ENCODE peak calls at places on chromosomes 11 and 22, in four cellular contexts. K is IMR-90, H is H9, S is H1. V is an unnamed sample.

GRCh38 chr11:123558536-123559315 is 95.7 kb downstream of the SCN3B start:
- DNase-seq in K (no peak), H (no peak), S (no peak), V (no peak)

GRCh38 chr11:107018902-107019493 is 722 bp upstream of the GUCY1A2 start:
- DNase-seq in K (peak), H (peak), S (no peak), V (peak)

GRCh38 chr22:31730344-31730711 is 19.6 kb downstream of the PRR14L start:
- DNase-seq in K (no peak), H (no peak), S (no peak), V (peak)

GRCh38 chr22:27507935-27508504 is 293.5 kb downstream of the MN1 start:
- DNase-seq in K (peak), H (no peak), S (no peak), V (no peak)

GRCh38 chr22:36757608-36758220 is 18.2 kb downstream of the IFT27 start:
- DNase-seq in K (peak), H (peak), S (peak), V (peak)

GRCh38 chr11:126375726-126376125 is 20.2 kb downstream of the ST3GAL4 start:
- DNase-seq in K (peak), H (no peak), S (no peak), V (no peak)

GRCh38 chr11:2384723-2385041 is 7.6 kb downstream of the CD81 start:
- DNase-seq in K (no peak), H (no peak), S (no peak), V (no peak)

GRCh38 chr11:69442012-69442806 is 39.3 kb upstream of the LINC01488 start:
- DNase-seq in K (no peak), H (no peak), S (no peak), V (peak)

GRCh38 chr22:24115247-24116207 is 65.8 kb upstream of the SUSD2 start:
- DNase-seq in K (no peak), H (no peak), S (no peak), V (no peak)

GRCh38 chr11:125995313-125995712 is 49.5 kb downstream of the VSIG10L2 start:
- DNase-seq in K (no peak), H (no peak), S (no peak), V (no peak)

GRCh38 chr22:37182949-37183245 is 5.2 kb downstream of the C1QTNF6 start:
- DNase-seq in K (no peak), H (no peak), S (no peak), V (no peak)

GRCh38 chr22:40156001-40156516 is 21.7 kb upstream of the TNRC6B start:
- DNase-seq in K (peak), H (peak), S (peak), V (peak)

GRCh38 chr11:32658639-32659406 is 75.2 kb downstream of the EIF3M start:
- DNase-seq in K (peak), H (no peak), S (no peak), V (no peak)

GRCh38 chr22:23831261-23831660 is 7.5 kb downstream of the DERL3 start:
- DNase-seq in K (no peak), H (no peak), S (no peak), V (no peak)

GRCh38 chr11:26947379-26947844 is 46.5 kb upstream of the FIBIN start:
- DNase-seq in K (peak), H (no peak), S (no peak), V (no peak)

GRCh38 chr22:24961217-24961844 is 8.8 kb downstream of the KIAA1671 start:
- DNase-seq in K (no peak), H (no peak), S (no peak), V (no peak)

GRCh38 chr22:37157516-37158289 is 8.0 kb upstream of the IL2RB start:
- DNase-seq in K (peak), H (no peak), S (no peak), V (peak)

GRCh38 chr11:130873766-130874165 is 42.5 kb downstream of the SNX19 start:
- DNase-seq in K (peak), H (no peak), S (no peak), V (peak)

GRCh38 chr11:68890490-68891231 is 13.0 kb downstream of the MRPL21 start:
- DNase-seq in K (peak), H (no peak), S (no peak), V (no peak)

GRCh38 chr22:23894710-23895598 is 771 bp downstream of the MIF start:
- DNase-seq in K (peak), H (peak), S (no peak), V (peak)

GRCh38 chr11:49208006-49208721 is at the start of gene FOLH1:
- DNase-seq in K (no peak), H (peak), S (no peak), V (peak)

GRCh38 chr11:7656704-7657103 is 16.6 kb downstream of the CYB5R2 start:
- DNase-seq in K (no peak), H (no peak), S (no peak), V (no peak)

GRCh38 chr22:49969751-49970527 is 9.4 kb downstream of the PIM3 start:
- DNase-seq in K (no peak), H (peak), S (no peak), V (no peak)

GRCh38 chr11:106449756-106450155 is 372.3 kb downstream of the AASDHPPT start:
- DNase-seq in K (no peak), H (no peak), S (no peak), V (no peak)

GRCh38 chr22:32843300-32843699 is 41.8 kb downstream of the TIMP3 start:
- DNase-seq in K (no peak), H (no peak), S (no peak), V (no peak)

GRCh38 chr11:196786-197731 is 4.2 kb downstream of the SCGB1C1 start:
- DNase-seq in K (no peak), H (no peak), S (no peak), V (no peak)

GRCh38 chr11:68942090-68942620 is 38.5 kb downstream of the IGHMBP2 start:
- DNase-seq in K (no peak), H (no peak), S (no peak), V (no peak)

GRCh38 chr22:41352058-41352457 is 29.7 kb upstream of the TEF start:
- DNase-seq in K (peak), H (no peak), S (no peak), V (peak)

GRCh38 chr11:85750646-85751045 is 60.3 kb downstream of the SYTL2 start:
- DNase-seq in K (no peak), H (no peak), S (no peak), V (no peak)

DNA sequence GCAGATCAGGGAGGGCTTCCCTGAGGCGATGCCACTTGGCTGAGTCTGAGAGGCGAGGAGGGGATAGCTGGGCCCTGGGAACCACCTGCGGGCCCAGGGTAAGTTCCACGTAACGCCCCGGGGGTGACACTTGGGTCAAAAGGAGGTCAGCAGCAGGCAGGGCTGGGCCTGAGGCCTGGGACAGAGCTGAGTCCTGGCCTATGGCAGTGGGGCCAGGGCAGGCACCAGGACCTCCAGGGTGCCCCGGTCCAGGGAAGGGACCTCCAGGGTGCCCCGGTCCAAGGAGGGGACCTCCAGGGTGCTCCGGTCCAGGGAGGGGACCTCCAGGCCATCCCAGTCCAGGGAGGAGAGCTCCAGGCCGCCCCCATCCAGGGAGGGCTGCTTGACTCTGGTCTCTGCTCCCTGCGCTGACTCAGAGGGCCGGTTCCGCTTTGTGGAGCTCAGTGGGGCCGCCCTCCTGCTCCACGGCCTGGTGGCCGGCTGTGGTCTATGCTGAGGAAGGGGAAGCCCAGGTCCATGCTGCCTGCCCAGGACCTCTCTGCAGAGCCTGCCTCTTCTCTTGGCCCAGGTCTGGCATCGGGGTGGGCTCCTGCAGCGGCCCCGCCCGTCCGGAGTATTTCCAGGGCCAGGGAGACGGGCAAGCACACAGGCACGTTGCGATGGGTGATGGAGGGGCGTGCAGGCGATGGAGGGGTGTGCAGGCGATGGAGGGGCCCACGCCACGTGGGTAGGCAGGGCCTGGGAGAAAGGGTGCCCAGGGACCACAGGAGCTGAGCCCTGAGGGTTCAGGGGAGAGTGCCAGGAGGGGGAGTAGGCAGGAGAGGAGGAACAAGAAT is 19.5 kb upstream of the WNT7B start:
- DNase-seq in K (peak), H (no peak), S (no peak), V (no peak)
- H4K5ac ChIP-seq in K (peak), H (no peak), S (no peak), V (no peak)

GRCh38 chr22:48851933-48852549 is 975.6 kb downstream of the BRD1 start:
- DNase-seq in K (no peak), H (no peak), S (no peak), V (no peak)
- H3K9ac ChIP-seq in K (no peak), H (no peak), S (no peak), V (no peak)

GRCh38 chr11:77138106-77138649 is 10.1 kb downstream of the MYO7A start:
- DNase-seq in K (no peak), H (no peak), S (no peak), V (no peak)
- H4K5ac ChIP-seq in K (no peak), H (no peak), S (no peak), V (no peak)

DNA sequence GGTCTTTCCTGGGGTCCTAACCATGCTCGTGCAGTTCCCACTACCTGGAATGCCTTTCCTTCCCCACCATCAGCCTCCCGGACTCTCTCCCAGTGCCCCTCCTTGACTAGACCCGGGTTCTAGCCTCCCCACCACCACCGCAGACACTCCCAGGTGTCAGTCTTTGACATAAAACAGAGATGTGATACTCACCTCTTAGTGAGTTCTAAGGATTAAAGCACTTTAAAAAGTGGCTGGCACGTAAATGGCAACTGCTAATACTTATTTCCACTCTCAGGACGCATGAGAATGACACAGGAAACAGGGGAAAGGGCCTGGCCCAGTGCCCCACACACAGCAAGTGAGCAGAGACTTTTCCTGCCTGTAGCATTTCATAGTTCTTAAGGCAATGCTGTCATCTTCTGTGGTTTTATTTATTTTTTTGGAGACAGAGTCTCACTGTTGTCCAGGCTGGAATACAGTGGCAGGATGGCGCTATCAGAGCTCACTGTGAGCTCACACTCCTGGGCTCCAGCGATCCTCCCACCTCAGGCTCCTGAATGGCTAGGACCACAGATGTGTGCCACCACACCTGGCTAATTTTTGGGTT is 1.9 kb upstream of the SLC25A45 start:
- DNase-seq in K (peak), H (no peak), S (no peak), V (no peak)
- H3K9ac ChIP-seq in K (peak), H (no peak), S (no peak), V (no peak)

DNA sequence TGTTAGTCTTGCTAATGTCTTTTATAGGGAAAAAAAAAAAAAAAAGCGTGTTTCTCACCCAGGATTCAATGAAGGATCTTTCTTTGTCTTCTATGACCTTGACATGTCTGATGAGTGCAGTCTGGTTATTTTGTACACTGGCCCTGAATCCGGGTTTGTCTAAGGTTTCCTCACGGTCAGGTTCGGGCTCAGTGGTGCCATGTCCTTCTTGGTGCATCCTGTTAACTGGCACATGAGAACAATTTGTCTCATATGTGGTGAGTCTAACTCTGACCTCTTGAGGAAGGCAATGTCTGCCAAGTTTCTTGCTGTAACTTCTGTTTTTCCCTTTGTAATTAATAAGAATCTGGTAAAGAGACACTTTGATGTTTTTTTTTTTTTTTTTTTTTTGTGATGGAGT is 12.5 kb downstream of the F2 start:
- DNase-seq in K (no peak), H (no peak), S (no peak), V (no peak)
- H4K5ac ChIP-seq in K (no peak), H (no peak), S (no peak), V (no peak)

GRCh38 chr11:35009941-35010337 is 93.5 kb downstream of the PDHX start:
- DNase-seq in K (no peak), H (no peak), S (no peak), V (no peak)

GRCh38 chr11:35007277-35007676 is 90.9 kb downstream of the PDHX start:
- DNase-seq in K (no peak), H (no peak), S (no peak), V (no peak)

GRCh38 chr11:35011389-35011788 is 95.0 kb downstream of the PDHX start:
- DNase-seq in K (peak), H (no peak), S (no peak), V (no peak)

GRCh38 chr11:35010656-35011055 is 94.2 kb downstream of the PDHX start:
- DNase-seq in K (no peak), H (no peak), S (no peak), V (peak)

GRCh38 chr11:35009191-35009940 is 92.9 kb downstream of the PDHX start:
- DNase-seq in K (peak), H (no peak), S (no peak), V (peak)
- H3K9ac ChIP-seq in K (no peak), H (no peak), S (no peak), V (no peak)

GRCh38 chr11:128057786-128058395 is 529.5 kb downstream of the ETS1 start:
- DNase-seq in K (no peak), H (no peak), S (no peak), V (no peak)
- H4K5ac ChIP-seq in K (no peak), H (no peak), S (no peak), V (no peak)

GRCh38 chr11:75568616-75569219 is 6.7 kb downstream of the SERPINH1 start:
- DNase-seq in K (no peak), H (no peak), S (no peak), V (no peak)
- H3K9ac ChIP-seq in K (no peak), H (no peak), S (no peak), V (no peak)

GRCh38 chr11:12321217-12321937 is 56.0 kb upstream of the PARVA start:
- DNase-seq in K (peak), H (no peak), S (no peak), V (no peak)
- H4K5ac ChIP-seq in K (peak), H (no peak), S (no peak), V (no peak)

V was measured in mesendoderm.